ENCODE peak calls at places on chromosomes 12 and 14, in four cellular contexts. G is H1, V is suprapubic skin, W is HCT116. M is an unnamed sample.

GRCh38 chr12:2749580-2749979 is 45.2 kb upstream of the FKBP4 start:
- DNase-seq in G (no peak), V (no peak), W (no peak), M (no peak)

GRCh38 chr12:68579254-68579653 is 31.4 kb upstream of the RAP1B start:
- DNase-seq in G (no peak), V (no peak), W (no peak), M (no peak)

GRCh38 chr12:84329933-84330332 is 582.7 kb downstream of the SLC6A15 start:
- DNase-seq in G (no peak), V (no peak), W (no peak), M (no peak)

GRCh38 chr14:96616168-96616681 is 114.0 kb downstream of the PAPOLA start:
- DNase-seq in G (no peak), V (no peak), W (no peak), M (no peak)

GRCh38 chr12:112761366-112761986 is 30.1 kb upstream of the RPH3A start:
- DNase-seq in G (no peak), V (no peak), W (no peak), M (no peak)

GRCh38 chr14:89327771-89328212 is 89.2 kb downstream of the FOXN3 start:
- DNase-seq in G (no peak), V (no peak), W (no peak), M (no peak)

GRCh38 chr12:67355428-67356385 is 86.5 kb downstream of the CAND1 start:
- DNase-seq in G (no peak), V (no peak), W (peak; percentile 34), M (peak; percentile 18)

GRCh38 chr12:12663644-12664294 is 32.2 kb downstream of the GPR19 start:
- DNase-seq in G (no peak), V (no peak), W (no peak), M (no peak)

GRCh38 chr14:69614592-69614991 is 3.2 kb downstream of the SUSD6 start:
- DNase-seq in G (no peak), V (no peak), W (no peak), M (no peak)

GRCh38 chr12:12267801-12268200 is 957 bp upstream of the LRP6 start:
- DNase-seq in G (no peak), V (no peak), W (no peak), M (no peak)

GRCh38 chr12:32265461-32265860 is 133.9 kb upstream of the FGD4 start:
- DNase-seq in G (no peak), V (no peak), W (no peak), M (no peak)

GRCh38 chr12:18861287-18861858 is 123.5 kb downstream of the CAPZA3 start:
- DNase-seq in G (no peak), V (no peak), W (peak; percentile 47), M (no peak)

GRCh38 chr12:49889361-49890095 is 14.2 kb downstream of the FAIM2 start:
- DNase-seq in G (no peak), V (no peak), W (no peak), M (no peak)

GRCh38 chr12:570237-570925 is 92.9 kb downstream of the NINJ2 start:
- DNase-seq in G (peak; percentile 80), V (peak; percentile 77), W (peak; percentile 76), M (peak; percentile 46)

GRCh38 chr14:64685364-64686130 is 18.7 kb upstream of the PLEKHG3 start:
- DNase-seq in G (no peak), V (no peak), W (no peak), M (no peak)

GRCh38 chr12:128652136-128652751 is 171.5 kb downstream of the SLC15A4 start:
- DNase-seq in G (no peak), V (no peak), W (no peak), M (no peak)

GRCh38 chr14:92607251-92607650 is 93.7 kb downstream of the RIN3 start:
- DNase-seq in G (no peak), V (no peak), W (no peak), M (no peak)
- H3K27ac ChIP-seq in G (no peak overlapping the region), V (no peak overlapping the region), W (no peak overlapping the region), M (no peak overlapping the region)

DNA sequence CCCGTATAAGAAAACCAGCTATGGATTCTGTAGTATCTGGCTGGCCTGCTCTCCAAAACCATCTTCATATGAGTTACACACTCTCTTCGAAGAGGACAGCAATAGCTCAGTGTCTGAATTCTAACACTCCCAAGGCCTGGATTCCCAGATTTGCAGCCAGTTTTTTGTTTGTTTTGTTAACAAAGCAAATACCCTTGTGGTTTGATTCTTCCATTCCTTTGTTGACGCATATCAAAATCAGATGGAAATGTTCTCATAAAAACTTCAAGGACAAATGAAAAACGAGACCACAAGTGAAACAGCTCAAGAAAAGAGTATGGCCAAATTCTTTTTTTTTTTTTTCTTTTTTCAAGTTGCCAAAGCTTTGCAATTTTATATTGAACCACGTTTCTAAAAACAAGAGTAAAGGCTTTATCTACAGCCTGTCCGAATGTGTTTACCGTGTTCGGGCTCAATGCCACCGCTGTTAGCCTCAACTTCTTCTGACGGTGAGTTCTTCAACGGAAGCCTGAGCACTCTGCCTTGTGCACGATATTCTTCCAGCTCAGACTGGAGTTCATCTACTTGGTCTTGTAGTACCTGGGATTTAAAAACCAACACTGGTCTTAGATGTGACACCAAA is 67.5 kb downstream of the NIN start:
- DNase-seq in G (no peak), V (no peak), W (no peak), M (no peak)
- H3K27ac ChIP-seq in G (no peak overlapping the region), V (peak overlapping the region; percentile 72), W (no peak overlapping the region), M (no peak overlapping the region)

GRCh38 chr14:24777678-24778077 is 143.7 kb upstream of the GZMB start:
- DNase-seq in G (no peak), V (no peak), W (no peak), M (no peak)
- H3K27ac ChIP-seq in G (no peak overlapping the region), V (no peak overlapping the region), W (no peak overlapping the region), M (no peak overlapping the region)

GRCh38 chr14:95548328-95548929 is 13.6 kb downstream of the GLRX5 start:
- DNase-seq in G (no peak), V (no peak), W (no peak), M (no peak)

GRCh38 chr14:95545769-95546168 is 10.9 kb downstream of the GLRX5 start:
- DNase-seq in G (no peak), V (no peak), W (peak; percentile 53), M (peak; percentile 71)

GRCh38 chr14:95547272-95547625 is 12.4 kb downstream of the GLRX5 start:
- DNase-seq in G (no peak), V (no peak), W (no peak), M (no peak)

GRCh38 chr14:95549656-95550585 is 15.1 kb downstream of the GLRX5 start:
- DNase-seq in G (no peak), V (no peak), W (no peak), M (no peak)

DNA sequence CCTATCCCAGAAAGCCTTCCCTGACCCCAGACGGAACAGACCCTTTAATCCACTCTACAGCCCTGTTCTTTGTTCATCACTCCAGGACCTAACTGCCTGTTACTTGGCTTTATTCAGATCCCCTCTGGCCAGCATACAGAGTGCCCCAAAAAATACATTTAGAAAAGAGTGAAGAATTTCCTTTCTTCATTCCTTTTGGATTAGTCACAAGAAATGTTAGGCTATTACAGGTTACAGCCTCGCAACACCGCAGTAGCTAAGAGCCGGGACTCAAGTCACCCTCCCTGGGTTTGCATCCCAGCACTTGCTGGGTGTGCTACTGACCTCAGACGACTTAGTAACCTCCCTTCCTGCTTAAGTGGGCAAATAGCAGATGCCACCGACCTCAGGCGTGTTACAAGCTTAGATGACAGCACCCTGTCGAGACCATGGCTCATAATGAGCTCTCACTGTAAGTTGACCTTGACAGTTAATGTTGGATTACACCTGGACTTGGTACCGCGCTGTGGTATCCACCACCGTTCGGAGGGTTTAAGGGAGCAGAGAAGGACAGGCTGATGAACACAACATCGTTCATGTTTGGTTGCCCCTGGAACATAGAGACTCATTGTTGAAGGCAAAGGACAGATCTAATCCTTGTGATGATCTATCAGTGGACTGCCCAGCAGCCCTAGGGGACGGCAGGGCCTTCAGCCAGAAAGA is 12.9 kb downstream of the GLRX5 start:
- DNase-seq in G (no peak), V (no peak), W (no peak), M (no peak)
- H3K27ac ChIP-seq in G (no peak overlapping the region), V (no peak overlapping the region), W (no peak overlapping the region), M (peak overlapping the region; percentile 41)